ENCODE peak calls at places on chromosome 3, in seven cellular contexts. One of them, this sample, is unnamed.

GRCh38 chr3:55270976-55271375 is 216.1 kb downstream of the WNT5A start:
- DNase-seq in MM.1S: no peak
- DNase-seq in lower lobe of right lung: no peak
- DNase-seq in transverse colon: no peak
- DNase-seq in fibroblast of pulmonary artery: no peak
- DNase-seq in cardiac fibroblast: no peak
- DNase-seq in DND-41: no peak
- DNase-seq in this sample: no peak

GRCh38 chr3:181052256-181052655 is 62.7 kb upstream of the DNAJC19 start:
- DNase-seq in fibroblast of pulmonary artery: peak
- DNase-seq in lower lobe of right lung: no peak
- DNase-seq in MM.1S: no peak
- DNase-seq in transverse colon: no peak
- DNase-seq in DND-41: no peak
- DNase-seq in cardiac fibroblast: no peak
- DNase-seq in this sample: no peak

GRCh38 chr3:177934001-177934891 is 602.0 kb upstream of the KCNMB2 start:
- DNase-seq in DND-41: no peak
- DNase-seq in MM.1S: no peak
- DNase-seq in cardiac fibroblast: peak
- DNase-seq in fibroblast of pulmonary artery: peak
- DNase-seq in lower lobe of right lung: peak
- DNase-seq in transverse colon: no peak
- DNase-seq in this sample: no peak

GRCh38 chr3:6568999-6569493 is 291.9 kb upstream of the GRM7 start:
- DNase-seq in lower lobe of right lung: no peak
- DNase-seq in transverse colon: no peak
- DNase-seq in MM.1S: no peak
- DNase-seq in cardiac fibroblast: no peak
- DNase-seq in DND-41: no peak
- DNase-seq in fibroblast of pulmonary artery: no peak
- DNase-seq in this sample: no peak

GRCh38 chr3:46593274-46593862 is 19.0 kb upstream of the FAM240A start:
- DNase-seq in cardiac fibroblast: no peak
- DNase-seq in DND-41: no peak
- DNase-seq in transverse colon: no peak
- DNase-seq in fibroblast of pulmonary artery: no peak
- DNase-seq in lower lobe of right lung: no peak
- DNase-seq in MM.1S: no peak
- DNase-seq in this sample: no peak

GRCh38 chr3:86563358-86563970 is 427.5 kb downstream of the VGLL3 start:
- DNase-seq in MM.1S: peak
- DNase-seq in lower lobe of right lung: no peak
- DNase-seq in cardiac fibroblast: peak
- DNase-seq in fibroblast of pulmonary artery: peak
- DNase-seq in transverse colon: no peak
- DNase-seq in DND-41: no peak
- DNase-seq in this sample: peak

GRCh38 chr3:194587438-194587931 is 45.7 kb downstream of the TMEM44 start:
- DNase-seq in cardiac fibroblast: peak
- DNase-seq in DND-41: no peak
- DNase-seq in lower lobe of right lung: no peak
- DNase-seq in MM.1S: no peak
- DNase-seq in transverse colon: no peak
- DNase-seq in fibroblast of pulmonary artery: peak
- DNase-seq in this sample: no peak

GRCh38 chr3:39101022-39101689 is 6.3 kb downstream of the GORASP1 start:
- DNase-seq in DND-41: peak
- DNase-seq in lower lobe of right lung: no peak
- DNase-seq in transverse colon: peak
- DNase-seq in fibroblast of pulmonary artery: peak
- DNase-seq in cardiac fibroblast: peak
- DNase-seq in MM.1S: peak
- DNase-seq in this sample: peak

GRCh38 chr3:73610493-73610892 is 14.2 kb downstream of the PDZRN3 start:
- DNase-seq in transverse colon: no peak
- DNase-seq in fibroblast of pulmonary artery: no peak
- DNase-seq in lower lobe of right lung: no peak
- DNase-seq in MM.1S: no peak
- DNase-seq in cardiac fibroblast: no peak
- DNase-seq in DND-41: no peak
- DNase-seq in this sample: no peak

GRCh38 chr3:143302638-143303171 is 183.1 kb downstream of the CHST2 start:
- DNase-seq in fibroblast of pulmonary artery: peak
- DNase-seq in cardiac fibroblast: peak
- DNase-seq in lower lobe of right lung: peak
- DNase-seq in transverse colon: no peak
- DNase-seq in MM.1S: no peak
- DNase-seq in DND-41: no peak
- DNase-seq in this sample: no peak

GRCh38 chr3:187698499-187699399 is 3.6 kb downstream of the RTP2 start:
- DNase-seq in transverse colon: no peak
- DNase-seq in lower lobe of right lung: no peak
- DNase-seq in fibroblast of pulmonary artery: no peak
- DNase-seq in DND-41: no peak
- DNase-seq in cardiac fibroblast: no peak
- DNase-seq in MM.1S: no peak
- DNase-seq in this sample: no peak

GRCh38 chr3:160754855-160755747 is 930 bp upstream of the PPM1L start:
- DNase-seq in DND-41: peak
- DNase-seq in transverse colon: peak
- DNase-seq in lower lobe of right lung: peak
- DNase-seq in fibroblast of pulmonary artery: peak
- DNase-seq in cardiac fibroblast: peak
- DNase-seq in MM.1S: peak
- DNase-seq in this sample: peak

GRCh38 chr3:72487946-72488735 is 360.1 kb downstream of the SHQ1 start:
- DNase-seq in fibroblast of pulmonary artery: peak
- DNase-seq in lower lobe of right lung: no peak
- DNase-seq in cardiac fibroblast: peak
- DNase-seq in transverse colon: no peak
- DNase-seq in DND-41: no peak
- DNase-seq in MM.1S: no peak
- DNase-seq in this sample: no peak

GRCh38 chr3:106371605-106372292 is 502.9 kb upstream of the CBLB start:
- DNase-seq in DND-41: no peak
- DNase-seq in MM.1S: no peak
- DNase-seq in transverse colon: no peak
- DNase-seq in lower lobe of right lung: no peak
- DNase-seq in fibroblast of pulmonary artery: peak
- DNase-seq in cardiac fibroblast: peak
- DNase-seq in this sample: no peak

GRCh38 chr3:18770800-18771199 is 345.7 kb upstream of the SATB1 start:
- DNase-seq in transverse colon: no peak
- DNase-seq in lower lobe of right lung: no peak
- DNase-seq in DND-41: no peak
- DNase-seq in cardiac fibroblast: no peak
- DNase-seq in MM.1S: peak
- DNase-seq in fibroblast of pulmonary artery: no peak
- DNase-seq in this sample: no peak

GRCh38 chr3:20035019-20035418 is 5.2 kb upstream of the KAT2B start:
- DNase-seq in cardiac fibroblast: no peak
- DNase-seq in DND-41: no peak
- DNase-seq in transverse colon: no peak
- DNase-seq in fibroblast of pulmonary artery: no peak
- DNase-seq in MM.1S: no peak
- DNase-seq in lower lobe of right lung: no peak
- DNase-seq in this sample: no peak

GRCh38 chr3:186466391-186466974 is 77.7 kb downstream of the CRYGS start:
- DNase-seq in cardiac fibroblast: peak
- DNase-seq in fibroblast of pulmonary artery: peak
- DNase-seq in DND-41: no peak
- DNase-seq in MM.1S: no peak
- DNase-seq in lower lobe of right lung: no peak
- DNase-seq in transverse colon: no peak
- DNase-seq in this sample: no peak

GRCh38 chr3:72960812-72961518 is 35.6 kb upstream of the PPP4R2 start:
- DNase-seq in MM.1S: no peak
- DNase-seq in cardiac fibroblast: peak
- DNase-seq in DND-41: no peak
- DNase-seq in fibroblast of pulmonary artery: peak
- DNase-seq in transverse colon: peak
- DNase-seq in lower lobe of right lung: no peak
- DNase-seq in this sample: no peak

GRCh38 chr3:13222891-13223573 is 149.8 kb upstream of the IQSEC1 start:
- DNase-seq in lower lobe of right lung: no peak
- DNase-seq in MM.1S: no peak
- DNase-seq in cardiac fibroblast: no peak
- DNase-seq in DND-41: no peak
- DNase-seq in transverse colon: no peak
- DNase-seq in fibroblast of pulmonary artery: no peak
- DNase-seq in this sample: no peak

GRCh38 chr3:64972793-64973192 is 285.0 kb upstream of the ADAMTS9 start:
- DNase-seq in MM.1S: no peak
- DNase-seq in fibroblast of pulmonary artery: no peak
- DNase-seq in DND-41: no peak
- DNase-seq in lower lobe of right lung: no peak
- DNase-seq in cardiac fibroblast: peak
- DNase-seq in transverse colon: no peak
- DNase-seq in this sample: no peak

GRCh38 chr3:66153961-66154923 is 66.6 kb upstream of the SLC25A26 start:
- DNase-seq in transverse colon: no peak
- DNase-seq in DND-41: no peak
- DNase-seq in fibroblast of pulmonary artery: peak
- DNase-seq in MM.1S: no peak
- DNase-seq in lower lobe of right lung: no peak
- DNase-seq in cardiac fibroblast: peak
- DNase-seq in this sample: no peak

GRCh38 chr3:134249935-134250716 is 533 bp downstream of the RYK start:
- DNase-seq in cardiac fibroblast: peak
- DNase-seq in MM.1S: peak
- DNase-seq in DND-41: peak
- DNase-seq in lower lobe of right lung: peak
- DNase-seq in transverse colon: peak
- DNase-seq in fibroblast of pulmonary artery: peak
- DNase-seq in this sample: peak

GRCh38 chr3:134250717-134251220 is at the start of gene RYK:
- DNase-seq in transverse colon: peak
- DNase-seq in lower lobe of right lung: peak
- DNase-seq in MM.1S: peak
- DNase-seq in cardiac fibroblast: peak
- DNase-seq in fibroblast of pulmonary artery: peak
- DNase-seq in DND-41: peak
- DNase-seq in this sample: peak

GRCh38 chr3:134252766-134253165 is 2.1 kb upstream of the RYK start:
- DNase-seq in lower lobe of right lung: no peak
- DNase-seq in cardiac fibroblast: no peak
- DNase-seq in MM.1S: no peak
- DNase-seq in fibroblast of pulmonary artery: no peak
- DNase-seq in transverse colon: no peak
- DNase-seq in DND-41: no peak
- DNase-seq in this sample: no peak

GRCh38 chr3:134253475-134254231 is 3.0 kb upstream of the RYK start:
- DNase-seq in MM.1S: no peak
- DNase-seq in transverse colon: no peak
- DNase-seq in cardiac fibroblast: no peak
- DNase-seq in lower lobe of right lung: no peak
- DNase-seq in DND-41: no peak
- DNase-seq in fibroblast of pulmonary artery: no peak
- DNase-seq in this sample: no peak

GRCh38 chr3:134251731-134252391 is 1.2 kb upstream of the RYK start:
- DNase-seq in transverse colon: no peak
- DNase-seq in MM.1S: no peak
- DNase-seq in lower lobe of right lung: no peak
- DNase-seq in cardiac fibroblast: peak
- DNase-seq in fibroblast of pulmonary artery: no peak
- DNase-seq in DND-41: no peak
- DNase-seq in this sample: no peak
- H3K4me3 ChIP-seq in transverse colon: no peak
- H3K4me3 ChIP-seq in MM.1S: no peak
- H3K4me3 ChIP-seq in lower lobe of right lung: peak
- H3K4me3 ChIP-seq in cardiac fibroblast: no peak
- H3K4me3 ChIP-seq in fibroblast of pulmonary artery: no peak
- H3K4me3 ChIP-seq in DND-41: no peak
- H3K4me3 ChIP-seq in this sample: no peak

GRCh38 chr3:150736316-150736719 is 26.7 kb downstream of the SIAH2 start:
- DNase-seq in cardiac fibroblast: no peak
- DNase-seq in transverse colon: no peak
- DNase-seq in lower lobe of right lung: no peak
- DNase-seq in DND-41: no peak
- DNase-seq in MM.1S: no peak
- DNase-seq in fibroblast of pulmonary artery: no peak
- DNase-seq in this sample: no peak

GRCh38 chr3:150733936-150734794 is 28.8 kb downstream of the SIAH2 start:
- DNase-seq in MM.1S: no peak
- DNase-seq in cardiac fibroblast: peak
- DNase-seq in lower lobe of right lung: no peak
- DNase-seq in DND-41: no peak
- DNase-seq in transverse colon: no peak
- DNase-seq in fibroblast of pulmonary artery: peak
- DNase-seq in this sample: no peak

GRCh38 chr3:150729682-150730360 is 26.1 kb upstream of the ERICH6 start:
- DNase-seq in cardiac fibroblast: no peak
- DNase-seq in transverse colon: no peak
- DNase-seq in MM.1S: no peak
- DNase-seq in lower lobe of right lung: no peak
- DNase-seq in fibroblast of pulmonary artery: no peak
- DNase-seq in DND-41: no peak
- DNase-seq in this sample: no peak

GRCh38 chr3:150734795-150735119 is 28.2 kb downstream of the SIAH2 start:
- DNase-seq in MM.1S: no peak
- DNase-seq in transverse colon: no peak
- DNase-seq in DND-41: no peak
- DNase-seq in cardiac fibroblast: no peak
- DNase-seq in fibroblast of pulmonary artery: no peak
- DNase-seq in lower lobe of right lung: no peak
- DNase-seq in this sample: no peak

GRCh38 chr3:150733373-150733935 is 29.5 kb downstream of the SIAH2 start:
- DNase-seq in transverse colon: no peak
- DNase-seq in MM.1S: no peak
- DNase-seq in cardiac fibroblast: peak
- DNase-seq in lower lobe of right lung: no peak
- DNase-seq in DND-41: no peak
- DNase-seq in fibroblast of pulmonary artery: peak
- DNase-seq in this sample: no peak
- H3K4me3 ChIP-seq in transverse colon: no peak
- H3K4me3 ChIP-seq in MM.1S: no peak
- H3K4me3 ChIP-seq in cardiac fibroblast: no peak
- H3K4me3 ChIP-seq in lower lobe of right lung: no peak
- H3K4me3 ChIP-seq in DND-41: no peak
- H3K4me3 ChIP-seq in fibroblast of pulmonary artery: no peak
- H3K4me3 ChIP-seq in this sample: no peak

DNA sequence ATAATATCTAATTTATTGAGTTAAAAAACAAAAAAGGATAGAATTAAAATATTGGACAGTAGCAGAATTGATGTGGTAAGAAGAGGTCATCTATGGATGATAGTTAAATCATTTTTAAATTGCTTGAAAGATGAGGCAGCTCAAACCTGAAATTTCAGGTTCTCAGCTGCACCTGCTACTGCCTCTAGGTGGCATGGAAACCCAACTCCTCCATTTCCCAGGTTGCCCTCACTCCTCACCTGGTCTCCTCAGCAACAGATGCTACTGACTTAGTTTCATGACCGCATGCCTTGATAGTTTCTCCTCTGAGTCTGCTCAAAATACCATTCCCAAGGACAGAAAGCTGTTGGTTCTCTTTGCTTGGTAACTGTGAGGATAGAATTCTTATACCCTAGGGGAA is 148.1 kb downstream of the ABHD5 start:
- DNase-seq in DND-41: no peak
- DNase-seq in MM.1S: peak
- DNase-seq in transverse colon: no peak
- DNase-seq in lower lobe of right lung: no peak
- DNase-seq in cardiac fibroblast: no peak
- DNase-seq in fibroblast of pulmonary artery: no peak
- DNase-seq in this sample: no peak
- H3K4me3 ChIP-seq in DND-41: no peak
- H3K4me3 ChIP-seq in MM.1S: no peak
- H3K4me3 ChIP-seq in transverse colon: no peak
- H3K4me3 ChIP-seq in lower lobe of right lung: no peak
- H3K4me3 ChIP-seq in cardiac fibroblast: no peak
- H3K4me3 ChIP-seq in fibroblast of pulmonary artery: no peak
- H3K4me3 ChIP-seq in this sample: no peak

GRCh38 chr3:95707268-95707667 is 1107.1 kb upstream of the EPHA6 start:
- DNase-seq in transverse colon: no peak
- DNase-seq in cardiac fibroblast: no peak
- DNase-seq in MM.1S: no peak
- DNase-seq in fibroblast of pulmonary artery: no peak
- DNase-seq in lower lobe of right lung: no peak
- DNase-seq in DND-41: no peak
- DNase-seq in this sample: no peak
- H3K4me3 ChIP-seq in transverse colon: no peak
- H3K4me3 ChIP-seq in cardiac fibroblast: no peak
- H3K4me3 ChIP-seq in MM.1S: no peak
- H3K4me3 ChIP-seq in fibroblast of pulmonary artery: no peak
- H3K4me3 ChIP-seq in lower lobe of right lung: no peak
- H3K4me3 ChIP-seq in DND-41: no peak
- H3K4me3 ChIP-seq in this sample: no peak